ENCODE peak calls at places on chromosomes 7 and 10, in five cellular contexts. N, V, K, Q and Y are unnamed samples.

GRCh38 chr10:133204226-133205015 is 25.6 kb upstream of the UTF1 start:
- DNase-seq in N (no peak), V (no peak), K (no peak), Q (no peak), Y (no peak)

GRCh38 chr7:43686991-43687390 is 42.3 kb downstream of the COA1 start:
- DNase-seq in N (no peak), V (no peak), K (no peak), Q (no peak), Y (no peak)

GRCh38 chr10:93165367-93165766 is 91.7 kb downstream of the CYP26A1 start:
- DNase-seq in N (no peak), V (no peak), K (no peak), Q (no peak), Y (peak; percentile 18)

GRCh38 chr10:14707441-14707840 is 67.3 kb downstream of the FAM107B start:
- DNase-seq in N (no peak), V (no peak), K (no peak), Q (no peak), Y (no peak)

GRCh38 chr10:63192826-63193225 is 59.7 kb downstream of the NRBF2 start:
- DNase-seq in N (no peak), V (no peak), K (no peak), Q (no peak), Y (no peak)

GRCh38 chr7:115805458-115805857 is 225.1 kb downstream of the TFEC start:
- DNase-seq in N (no peak), V (peak; percentile 26), K (no peak), Q (no peak), Y (no peak)

GRCh38 chr7:148772297-148773089 is 73.8 kb downstream of the CUL1 start:
- DNase-seq in N (peak; percentile 67), V (peak; percentile 87), K (peak; percentile 67), Q (no peak), Y (peak; percentile 82)

GRCh38 chr7:25460426-25460825 is 232.1 kb upstream of the NPVF start:
- DNase-seq in N (no peak), V (no peak), K (no peak), Q (no peak), Y (no peak)

GRCh38 chr7:2405601-2406345 is 2.4 kb downstream of the CHST12 start:
- DNase-seq in N (no peak), V (no peak), K (no peak), Q (no peak), Y (no peak)